ENCODE peak calls at places on chromosomes 13 and 19, in five cellular contexts. One of them, this sample, is unnamed.
A peak's percentile ranks its signal among the peaks of the same experiment; 100 is the strongest.

GRCh38 chr13:39273953-39274352 is 235.7 kb downstream of the NHLRC3 start:
- DNase-seq in aorta: no peak
- DNase-seq in vagina: no peak
- DNase-seq in adrenal gland: no peak
- DNase-seq in lower leg skin: no peak
- DNase-seq in this sample: no peak

GRCh38 chr13:87678353-87678752 is 7.2 kb downstream of the SLITRK5 start:
- DNase-seq in aorta: no peak
- DNase-seq in vagina: no peak
- DNase-seq in adrenal gland: no peak
- DNase-seq in lower leg skin: no peak
- DNase-seq in this sample: no peak

GRCh38 chr13:105240356-105240755 is 1295.1 kb downstream of the EFNB2 start:
- DNase-seq in aorta: no peak
- DNase-seq in vagina: no peak
- DNase-seq in adrenal gland: no peak
- DNase-seq in lower leg skin: no peak
- DNase-seq in this sample: no peak

GRCh38 chr19:57110592-57111328 is 9.0 kb upstream of the USP29 start:
- DNase-seq in aorta: no peak
- DNase-seq in vagina: no peak
- DNase-seq in adrenal gland: no peak
- DNase-seq in lower leg skin: no peak
- DNase-seq in this sample: no peak

GRCh38 chr19:17391371-17392151 is 2.4 kb downstream of the CCDC194 start:
- DNase-seq in aorta: peak; percentile 56
- DNase-seq in vagina: no peak
- DNase-seq in adrenal gland: no peak
- DNase-seq in lower leg skin: no peak
- DNase-seq in this sample: no peak

GRCh38 chr19:7417671-7418324 is 69.1 kb downstream of the ARHGEF18 start:
- DNase-seq in aorta: no peak
- DNase-seq in vagina: no peak
- DNase-seq in adrenal gland: no peak
- DNase-seq in lower leg skin: no peak
- DNase-seq in this sample: no peak

GRCh38 chr19:42431486-42431885 is 4.3 kb upstream of the LIPE start:
- DNase-seq in aorta: no peak
- DNase-seq in vagina: no peak
- DNase-seq in adrenal gland: no peak
- DNase-seq in lower leg skin: no peak
- DNase-seq in this sample: no peak

GRCh38 chr19:51478381-51479285 is at the start of gene CEACAM18:
- DNase-seq in aorta: no peak
- DNase-seq in vagina: no peak
- DNase-seq in adrenal gland: no peak
- DNase-seq in lower leg skin: peak; percentile 62
- DNase-seq in this sample: no peak

GRCh38 chr13:32391101-32391620 is 36.8 kb downstream of the N4BP2L1 start:
- DNase-seq in aorta: no peak
- DNase-seq in vagina: no peak
- DNase-seq in adrenal gland: no peak
- DNase-seq in lower leg skin: no peak
- DNase-seq in this sample: no peak

GRCh38 chr19:39824143-39825092 is 9.5 kb downstream of the DYRK1B start:
- DNase-seq in aorta: peak; percentile 92
- DNase-seq in vagina: no peak
- DNase-seq in adrenal gland: peak; percentile 94
- DNase-seq in lower leg skin: peak; percentile 97
- DNase-seq in this sample: peak; percentile 92

GRCh38 chr13:64371045-64371444 is 2859.1 kb downstream of the PCDH9 start:
- DNase-seq in aorta: no peak
- DNase-seq in vagina: no peak
- DNase-seq in adrenal gland: no peak
- DNase-seq in lower leg skin: no peak
- DNase-seq in this sample: no peak

GRCh38 chr19:39177110-39177699 is 19.6 kb upstream of the NCCRP1 start:
- DNase-seq in aorta: no peak
- DNase-seq in vagina: no peak
- DNase-seq in adrenal gland: peak; percentile 22
- DNase-seq in lower leg skin: no peak
- DNase-seq in this sample: no peak

GRCh38 chr13:21676611-21677021 is 5.7 kb downstream of the FGF9 start:
- DNase-seq in aorta: no peak
- DNase-seq in vagina: no peak
- DNase-seq in adrenal gland: no peak
- DNase-seq in lower leg skin: no peak
- DNase-seq in this sample: peak; percentile 43

GRCh38 chr13:114077121-114077937 is 55.1 kb downstream of the RASA3 start:
- DNase-seq in aorta: peak; percentile 30
- DNase-seq in vagina: no peak
- DNase-seq in adrenal gland: no peak
- DNase-seq in lower leg skin: peak; percentile 77
- DNase-seq in this sample: no peak

GRCh38 chr13:97798171-97798821 is 155.2 kb upstream of the IPO5 start:
- DNase-seq in aorta: no peak
- DNase-seq in vagina: no peak
- DNase-seq in adrenal gland: no peak
- DNase-seq in lower leg skin: no peak
- DNase-seq in this sample: no peak

GRCh38 chr13:46551410-46552301 is 1.3 kb upstream of the LRCH1 start:
- DNase-seq in aorta: peak; percentile 86
- DNase-seq in vagina: no peak
- DNase-seq in adrenal gland: peak; percentile 88
- DNase-seq in lower leg skin: peak; percentile 95
- DNase-seq in this sample: peak; percentile 83

GRCh38 chr19:35642312-35642711 is 767 bp downstream of the ETV2 start:
- DNase-seq in aorta: no peak
- DNase-seq in vagina: peak; percentile 80
- DNase-seq in adrenal gland: no peak
- DNase-seq in lower leg skin: no peak
- DNase-seq in this sample: no peak

GRCh38 chr19:40392894-40393517 is 3.0 kb upstream of the HIPK4 start:
- DNase-seq in aorta: no peak
- DNase-seq in vagina: no peak
- DNase-seq in adrenal gland: peak; percentile 44
- DNase-seq in lower leg skin: no peak
- DNase-seq in this sample: no peak

GRCh38 chr13:104522235-104523072 is 1456.2 kb upstream of the SLC10A2 start:
- DNase-seq in aorta: no peak
- DNase-seq in vagina: no peak
- DNase-seq in adrenal gland: no peak
- DNase-seq in lower leg skin: no peak
- DNase-seq in this sample: peak; percentile 34

GRCh38 chr19:7705387-7706187 is 3.7 kb upstream of the FCER2 start:
- DNase-seq in aorta: peak; percentile 81
- DNase-seq in vagina: no peak
- DNase-seq in adrenal gland: peak; percentile 51
- DNase-seq in lower leg skin: peak; percentile 90
- DNase-seq in this sample: peak; percentile 42

GRCh38 chr19:44308011-44308410 is 3.2 kb upstream of the ZNF235 start:
- DNase-seq in aorta: no peak
- DNase-seq in vagina: no peak
- DNase-seq in adrenal gland: no peak
- DNase-seq in lower leg skin: no peak
- DNase-seq in this sample: no peak

GRCh38 chr13:93225610-93226009 is 997 bp upstream of the GPC6 start:
- DNase-seq in aorta: no peak
- DNase-seq in vagina: no peak
- DNase-seq in adrenal gland: no peak
- DNase-seq in lower leg skin: no peak
- DNase-seq in this sample: no peak

GRCh38 chr19:48152552-48152951 is 17.6 kb downstream of the LIG1 start:
- DNase-seq in aorta: peak; percentile 63
- DNase-seq in vagina: no peak
- DNase-seq in adrenal gland: peak; percentile 73
- DNase-seq in lower leg skin: peak; percentile 90
- DNase-seq in this sample: peak; percentile 46

GRCh38 chr19:35006342-35006998 is 6.3 kb downstream of the GRAMD1A start:
- DNase-seq in aorta: no peak
- DNase-seq in vagina: no peak
- DNase-seq in adrenal gland: peak; percentile 87
- DNase-seq in lower leg skin: no peak
- DNase-seq in this sample: no peak

GRCh38 chr19:16198363-16198636 is 589 bp downstream of the AP1M1 start:
- DNase-seq in aorta: no peak
- DNase-seq in vagina: no peak
- DNase-seq in adrenal gland: no peak
- DNase-seq in lower leg skin: no peak
- DNase-seq in this sample: no peak

GRCh38 chr19:16197622-16198362 is at the start of gene AP1M1:
- DNase-seq in aorta: peak; percentile 99
- DNase-seq in vagina: peak; percentile 96
- DNase-seq in adrenal gland: peak; percentile 99
- DNase-seq in lower leg skin: peak; percentile 99
- DNase-seq in this sample: peak; percentile 97

GRCh38 chr19:16200038-16200775 is 2.5 kb downstream of the AP1M1 start:
- DNase-seq in aorta: no peak
- DNase-seq in vagina: no peak
- DNase-seq in adrenal gland: peak; percentile 77
- DNase-seq in lower leg skin: no peak
- DNase-seq in this sample: no peak

GRCh38 chr19:16200776-16201391 is 3.2 kb downstream of the AP1M1 start:
- DNase-seq in aorta: no peak
- DNase-seq in vagina: no peak
- DNase-seq in adrenal gland: no peak
- DNase-seq in lower leg skin: no peak
- DNase-seq in this sample: no peak

DNA sequence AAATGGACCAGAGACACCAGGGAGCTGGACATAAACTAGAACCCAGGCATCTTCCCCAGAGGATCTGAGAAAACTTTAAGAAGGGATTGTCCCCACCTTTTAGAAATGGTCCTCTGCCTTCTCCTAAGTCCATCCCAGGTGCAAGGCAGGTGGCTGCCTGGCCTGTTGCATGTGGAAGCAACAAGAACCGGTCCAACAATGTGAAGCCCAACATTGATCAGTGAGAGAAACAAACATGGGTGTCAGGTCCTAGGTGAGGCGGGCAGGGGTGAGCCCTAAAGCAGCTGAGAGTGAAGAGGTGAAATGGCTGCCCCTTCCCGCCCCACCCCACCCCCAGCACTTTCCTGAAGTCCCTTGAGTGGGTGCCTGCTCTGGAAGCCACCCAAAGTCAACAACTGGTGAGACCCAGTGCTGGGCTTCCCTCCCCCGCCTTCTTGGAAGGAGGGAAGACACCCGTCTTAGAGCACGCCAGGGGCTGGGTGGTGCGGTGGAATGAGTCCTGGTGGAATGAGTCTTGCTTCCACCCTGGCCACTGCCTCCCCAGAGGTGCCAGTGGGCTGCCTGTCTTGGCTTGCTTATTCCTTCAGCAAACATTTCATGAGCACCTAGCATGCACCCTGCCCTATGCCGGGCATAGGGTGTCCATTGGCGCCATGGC is 1.7 kb downstream of the AP1M1 start:
- DNase-seq in aorta: no peak
- DNase-seq in vagina: no peak
- DNase-seq in adrenal gland: no peak
- DNase-seq in lower leg skin: no peak
- DNase-seq in this sample: no peak
- H3K4me3 ChIP-seq in aorta: no peak overlapping the region
- H3K4me3 ChIP-seq in vagina: no peak overlapping the region
- H3K4me3 ChIP-seq in adrenal gland: no peak overlapping the region
- H3K4me3 ChIP-seq in lower leg skin: no peak overlapping the region
- H3K4me3 ChIP-seq in this sample: peak overlapping the region; percentile 78

GRCh38 chr13:44493213-44493812 is 82.8 kb downstream of the TSC22D1 start:
- DNase-seq in aorta: no peak
- DNase-seq in vagina: no peak
- DNase-seq in adrenal gland: no peak
- DNase-seq in lower leg skin: no peak
- DNase-seq in this sample: no peak

GRCh38 chr13:44498502-44498901 is 77.6 kb downstream of the TSC22D1 start:
- DNase-seq in aorta: no peak
- DNase-seq in vagina: no peak
- DNase-seq in adrenal gland: no peak
- DNase-seq in lower leg skin: no peak
- DNase-seq in this sample: no peak

GRCh38 chr13:44498969-44499368 is 77.2 kb downstream of the TSC22D1 start:
- DNase-seq in aorta: no peak
- DNase-seq in vagina: no peak
- DNase-seq in adrenal gland: peak; percentile 52
- DNase-seq in lower leg skin: no peak
- DNase-seq in this sample: no peak

GRCh38 chr13:44497801-44498200 is 78.3 kb downstream of the TSC22D1 start:
- DNase-seq in aorta: no peak
- DNase-seq in vagina: no peak
- DNase-seq in adrenal gland: no peak
- DNase-seq in lower leg skin: no peak
- DNase-seq in this sample: no peak
- H3K4me3 ChIP-seq in aorta: no peak overlapping the region
- H3K4me3 ChIP-seq in vagina: no peak overlapping the region
- H3K4me3 ChIP-seq in adrenal gland: no peak overlapping the region
- H3K4me3 ChIP-seq in lower leg skin: no peak overlapping the region
- H3K4me3 ChIP-seq in this sample: no peak overlapping the region

GRCh38 chr13:112056739-112057433 is 10.1 kb upstream of the SOX1 start:
- DNase-seq in aorta: no peak
- DNase-seq in vagina: no peak
- DNase-seq in adrenal gland: no peak
- DNase-seq in lower leg skin: peak; percentile 70
- DNase-seq in this sample: no peak
- H3K4me3 ChIP-seq in aorta: no peak overlapping the region
- H3K4me3 ChIP-seq in vagina: no peak overlapping the region
- H3K4me3 ChIP-seq in adrenal gland: no peak overlapping the region
- H3K4me3 ChIP-seq in lower leg skin: no peak overlapping the region
- H3K4me3 ChIP-seq in this sample: no peak overlapping the region

DNA sequence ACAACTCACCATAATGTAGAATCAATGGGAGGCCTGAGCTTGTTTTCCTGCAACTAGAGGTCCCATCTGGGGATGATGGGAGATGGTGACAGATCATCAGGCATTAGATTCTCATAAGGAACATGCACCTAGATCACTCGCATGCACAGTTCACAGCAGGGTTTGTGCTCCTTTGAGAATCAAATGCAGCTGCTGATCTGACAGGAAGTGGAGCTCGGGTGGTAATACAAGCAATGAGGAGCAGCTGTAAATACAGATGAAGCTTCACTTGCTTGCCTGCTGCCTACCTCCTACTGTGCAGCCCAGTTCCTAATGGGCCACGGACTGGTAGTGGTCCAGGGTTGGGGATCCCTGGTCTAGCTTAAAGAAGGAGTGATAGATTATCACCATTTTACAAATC is 33.0 kb downstream of the KPNA3 start:
- DNase-seq in aorta: no peak
- DNase-seq in vagina: no peak
- DNase-seq in adrenal gland: no peak
- DNase-seq in lower leg skin: no peak
- DNase-seq in this sample: no peak
- H3K4me3 ChIP-seq in aorta: no peak overlapping the region
- H3K4me3 ChIP-seq in vagina: no peak overlapping the region
- H3K4me3 ChIP-seq in adrenal gland: no peak overlapping the region
- H3K4me3 ChIP-seq in lower leg skin: no peak overlapping the region
- H3K4me3 ChIP-seq in this sample: no peak overlapping the region